ENCODE peak calls at places on chromosomes 5 and 9, in four cellular contexts. R, L, K and C are unnamed samples.
A peak's percentile ranks its signal among the peaks of the same experiment; 100 is the strongest.

GRCh38 chr9:33295571-33295970 is 5.3 kb downstream of the NFX1 start:
- DNase-seq in R (no peak), L (no peak), K (no peak), C (no peak)

GRCh38 chr5:39665328-39665727 is 240.5 kb upstream of the DAB2 start:
- DNase-seq in R (no peak), L (no peak), K (no peak), C (no peak)

GRCh38 chr5:122842016-122842580 is 3.3 kb upstream of the SNX24 start:
- DNase-seq in R (no peak), L (no peak), K (no peak), C (no peak)

GRCh38 chr5:126360467-126360866 is 62.7 kb upstream of the GRAMD2B start:
- DNase-seq in R (no peak), L (no peak), K (no peak), C (no peak)

GRCh38 chr5:95916687-95917085 is 45.0 kb downstream of the ELL2 start:
- DNase-seq in R (no peak), L (no peak), K (no peak), C (no peak)

GRCh38 chr9:89606567-89607311 is 1.9 kb downstream of the GADD45G start:
- DNase-seq in R (no peak), L (peak; percentile 75), K (peak; percentile 63), C (peak; percentile 43)

GRCh38 chr9:35516481-35516880 is 26.6 kb downstream of the RUSC2 start:
- DNase-seq in R (no peak), L (peak; percentile 87), K (peak; percentile 29), C (peak; percentile 22)

GRCh38 chr5:38467353-38468040 is 88.9 kb downstream of the LIFR start:
- DNase-seq in R (no peak), L (peak; percentile 65), K (no peak), C (no peak)

GRCh38 chr9:16320338-16320902 is 550.0 kb downstream of the BNC2 start:
- DNase-seq in R (no peak), L (no peak), K (no peak), C (no peak)

GRCh38 chr5:111655169-111655924 is 101.6 kb downstream of the NREP start:
- DNase-seq in R (no peak), L (peak; percentile 78), K (peak; percentile 13), C (no peak)

GRCh38 chr9:125260564-125260963 is 1.1 kb upstream of the GAPVD1 start:
- DNase-seq in R (no peak), L (no peak), K (no peak), C (no peak)

GRCh38 chr5:37552770-37553719 is 173.9 kb downstream of the WDR70 start:
- DNase-seq in R (no peak), L (no peak), K (peak; percentile 29), C (peak; percentile 13)

GRCh38 chr5:167699434-167699833 is 592.0 kb upstream of the WWC1 start:
- DNase-seq in R (peak; percentile 97), L (peak; percentile 99), K (peak; percentile 82), C (peak; percentile 91)

GRCh38 chr5:80516826-80517225 is 28.9 kb downstream of the FAM151B start:
- DNase-seq in R (peak; percentile 36), L (peak; percentile 84), K (peak; percentile 7), C (no peak)

GRCh38 chr5:160054047-160054446 is 45.1 kb downstream of the TTC1 start:
- DNase-seq in R (no peak), L (peak; percentile 27), K (no peak), C (no peak)

GRCh38 chr9:76609285-76610008 is 150.5 kb downstream of the GCNT1 start:
- DNase-seq in R (no peak), L (no peak), K (no peak), C (no peak)

GRCh38 chr9:72648811-72649414 is 127.5 kb downstream of the TMC1 start:
- DNase-seq in R (no peak), L (no peak), K (no peak), C (no peak)

GRCh38 chr9:72203205-72203803 is 54.1 kb downstream of the GDA start:
- DNase-seq in R (peak; percentile 28), L (peak; percentile 56), K (peak; percentile 64), C (peak; percentile 73)

GRCh38 chr9:125522328-125522725 is 184.7 kb downstream of the MAPKAP1 start:
- DNase-seq in R (no peak), L (peak; percentile 77), K (no peak), C (no peak)

GRCh38 chr9:35650341-35651158 is at the start of gene SIT1:
- DNase-seq in R (no peak), L (no peak), K (no peak), C (peak; percentile 75)

GRCh38 chr5:140219068-140219971 is 44.3 kb downstream of the CYSTM1 start:
- DNase-seq in R (no peak), L (peak; percentile 16), K (no peak), C (no peak)

GRCh38 chr9:78031826-78032598 is 401 bp upstream of the GNAQ start:
- DNase-seq in R (peak; percentile 61), L (peak; percentile 94), K (peak; percentile 96), C (peak; percentile 90)

GRCh38 chr9:129938291-129938979 is 103.2 kb downstream of the USP20 start:
- DNase-seq in R (no peak), L (peak; percentile 84), K (no peak), C (peak; percentile 47)

GRCh38 chr5:175885813-175886212 is 14.4 kb downstream of the CPLX2 start:
- DNase-seq in R (no peak), L (no peak), K (no peak), C (no peak)

GRCh38 chr5:91101777-91102379 is 281.2 kb downstream of the ARRDC3 start:
- DNase-seq in R (peak; percentile 76), L (peak; percentile 88), K (peak; percentile 87), C (peak; percentile 91)

GRCh38 chr9:81683214-81683613 is 6.1 kb downstream of the TLE1 start:
- DNase-seq in R (no peak), L (no peak), K (no peak), C (no peak)

GRCh38 chr9:72386186-72386585 is 21.2 kb upstream of the ZFAND5 start:
- DNase-seq in R (no peak), L (no peak), K (no peak), C (no peak)

GRCh38 chr9:92489209-92489608 is 6.9 kb upstream of the ASPN start:
- DNase-seq in R (no peak), L (peak; percentile 78), K (no peak), C (no peak)

GRCh38 chr9:128689820-128690683 is 1.0 kb downstream of the SET start:
- DNase-seq in R (no peak), L (peak; percentile 74), K (peak; percentile 80), C (peak; percentile 76)

GRCh38 chr9:121476156-121476555 is 23.5 kb downstream of the GGTA1 start:
- DNase-seq in R (no peak), L (no peak), K (no peak), C (no peak)

GRCh38 chr5:134554319-134555222 is 29.1 kb downstream of the JADE2 start:
- DNase-seq in R (no peak), L (peak; percentile 95), K (peak; percentile 74), C (peak; percentile 33)

GRCh38 chr9:117494401-117495130 is 79.7 kb upstream of the ASTN2 start:
- DNase-seq in R (no peak), L (no peak), K (no peak), C (no peak)
- H3K4me1 ChIP-seq in R (no peaks in the 10 kb centered on the region), L (no peaks in the 10 kb centered on the region), K (peaks cover 16% of the 10 kb centered on the region), C (no peaks in the 10 kb centered on the region)

GRCh38 chr5:181151146-181151545 is 3.8 kb downstream of the OR2V2 start:
- DNase-seq in R (no peak), L (peak; percentile 18), K (no peak), C (peak; percentile 65)
- TF ChIP-seq EZH2phosphoT487 in R (no peak), L (no peak), K (no peak), C (no peak)

GRCh38 chr9:677461-678097 is 163.9 kb upstream of the DMRT1 start:
- DNase-seq in R (no peak), L (peak; percentile 75), K (no peak), C (no peak)
- H3K4me1 ChIP-seq in R (no peaks in the 10 kb centered on the region), L (peaks cover 16% of the 10 kb centered on the region), K (peaks cover 21% of the 10 kb centered on the region), C (peaks cover 38% of the 10 kb centered on the region)

DNA sequence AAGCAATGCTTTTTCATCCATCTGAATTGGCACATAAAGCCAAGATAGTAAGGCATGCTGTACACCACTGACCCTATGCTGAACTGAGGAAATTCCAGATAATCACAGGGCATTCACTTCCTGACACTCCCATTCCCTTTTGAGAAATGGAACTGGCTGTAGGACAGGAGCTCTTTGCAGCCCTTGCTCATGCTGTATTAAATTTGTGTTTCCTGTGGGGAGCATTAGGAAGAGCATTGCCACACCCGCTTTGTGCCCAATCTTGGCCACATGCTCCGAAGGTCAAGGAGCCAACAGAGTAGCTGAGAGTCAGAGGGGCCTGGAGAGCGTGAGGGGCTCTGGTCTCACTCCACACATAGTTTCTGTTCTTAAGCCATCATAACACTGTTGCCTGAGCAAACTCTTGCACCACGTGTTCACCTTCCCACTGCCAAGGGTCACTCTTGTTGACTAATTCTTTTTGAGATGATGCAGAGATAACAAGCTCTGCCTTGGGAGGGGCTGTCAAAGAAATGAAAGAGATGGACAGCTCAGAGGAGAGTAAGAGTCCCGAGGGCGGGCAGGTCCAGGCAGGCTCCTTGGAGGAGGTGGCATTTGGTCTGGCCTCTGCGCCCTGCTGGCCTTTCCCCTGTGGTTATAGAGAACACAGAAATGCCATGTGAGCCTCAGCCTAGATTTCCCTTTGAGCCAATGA is 31.7 kb upstream of the ARAP3 start:
- DNase-seq in R (no peak), L (peak; percentile 8), K (peak; percentile 47), C (no peak)
- TF ChIP-seq EZH2phosphoT487 in R (no peak), L (no peak), K (no peak), C (no peak)

DNA sequence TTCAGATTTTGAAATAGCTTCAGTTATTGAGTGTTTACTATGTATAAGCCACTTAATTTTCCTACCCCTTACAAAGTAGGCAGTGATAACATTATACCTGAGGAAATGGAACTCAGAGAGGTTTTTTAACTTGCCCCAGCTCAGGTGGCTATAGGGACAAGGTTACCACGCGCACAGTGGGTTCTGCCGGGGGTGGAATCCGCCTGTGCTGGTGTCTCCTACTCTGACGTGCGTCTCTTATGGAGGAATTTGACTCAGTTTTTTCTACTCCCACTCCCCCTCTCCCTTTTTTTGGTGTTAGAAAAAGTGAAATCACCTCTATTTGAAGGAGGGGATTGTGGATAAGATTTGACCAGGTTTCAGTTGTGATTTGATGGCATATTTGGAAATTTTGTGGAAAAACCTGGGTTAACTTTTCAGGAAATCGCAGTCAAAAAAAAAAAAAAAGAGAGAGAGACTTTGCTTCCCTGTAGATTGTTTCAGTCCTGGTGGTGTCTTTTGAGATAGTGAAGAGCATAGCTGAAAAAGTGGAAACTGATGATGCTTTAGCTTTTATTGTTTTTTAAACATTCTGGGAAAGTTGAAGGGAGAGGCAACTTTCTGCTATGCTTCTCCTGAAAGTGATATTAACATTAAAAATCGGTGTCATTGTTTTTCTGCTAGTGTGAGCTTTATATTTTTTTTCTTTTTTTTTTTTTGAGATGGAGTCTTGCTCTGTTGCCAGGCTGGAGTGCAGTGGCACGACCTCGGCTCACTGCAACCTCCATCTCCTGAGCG is 15.9 kb downstream of the TRIO start:
- DNase-seq in R (no peak), L (no peak), K (no peak), C (no peak)
- H3K4me1 ChIP-seq in R (peaks cover 68% of the 10 kb centered on the region), L (peaks cover 66% of the 10 kb centered on the region), K (peaks cover 23% of the 10 kb centered on the region), C (peaks cover 52% of the 10 kb centered on the region)

GRCh38 chr5:120207139-120207538 is 257.0 kb upstream of the PRR16 start:
- DNase-seq in R (no peak), L (peak; percentile 70), K (no peak), C (no peak)
- TF ChIP-seq EZH2phosphoT487 in R (no peak), L (no peak), K (no peak), C (no peak)

GRCh38 chr9:134332841-134333233 is 6.6 kb downstream of the RXRA start:
- DNase-seq in R (no peak), L (no peak), K (no peak), C (no peak)
- H3K4me1 ChIP-seq in R (peaks cover 53% of the 10 kb centered on the region), L (peaks cover 14% of the 10 kb centered on the region), K (peaks cover 87% of the 10 kb centered on the region), C (no peaks in the 10 kb centered on the region)